ENCODE peak calls at places on chromosomes 11 and 22, in eight cellular contexts. P is suprapubic skin, X is stomach, V is transverse colon, J is HCT116, G is SK-N-SH, M is GM23338, R is vagina. Z is an unnamed sample.

GRCh38 chr11:102572537-102573220 is 42.1 kb upstream of the MMP7 start:
- DNase-seq in G (no peak), J (no peak), R (no peak), M (no peak), P (no peak), X (no peak), V (no peak), Z (no peak)

GRCh38 chr11:95516786-95517185 is 272.8 kb downstream of the FAM76B start:
- DNase-seq in R (no peak), M (no peak), V (no peak), P (no peak), X (no peak), G (no peak), J (no peak), Z (no peak)

GRCh38 chr11:63277345-63277943 is 34.0 kb upstream of the SLC22A25 start:
- DNase-seq in G (no peak), M (peak), J (no peak), R (no peak), X (no peak), P (no peak), V (no peak), Z (peak)

GRCh38 chr11:122661182-122661945 is 5.8 kb downstream of the UBASH3B start:
- DNase-seq in X (no peak), M (no peak), V (no peak), G (no peak), P (no peak), J (no peak), R (no peak), Z (no peak)

GRCh38 chr22:50672471-50673230 is at the start of gene SHANK3:
- DNase-seq in M (peak), J (no peak), V (no peak), P (no peak), G (peak), R (no peak), X (no peak), Z (no peak)

GRCh38 chr11:48900131-48900800 is 83.4 kb downstream of the TRIM51G start:
- DNase-seq in V (no peak), G (no peak), P (peak), M (no peak), X (no peak), J (no peak), R (no peak), Z (no peak)

GRCh38 chr11:68215087-68215445 is 2.0 kb upstream of the KMT5B start:
- DNase-seq in X (no peak), M (no peak), G (peak), R (no peak), P (peak), V (no peak), J (no peak), Z (no peak)

GRCh38 chr11:67082071-67082791 is 25.6 kb downstream of the RHOD start:
- DNase-seq in X (no peak), V (peak), P (no peak), G (peak), J (no peak), R (no peak), M (peak), Z (no peak)

GRCh38 chr11:2382927-2383822 is 6.1 kb downstream of the CD81 start:
- DNase-seq in M (peak), P (no peak), J (no peak), R (no peak), X (no peak), V (peak), G (no peak), Z (no peak)
- TF ChIP-seq POLR2AphosphoS5 in M (no peak), P (no peak), J (no peak), R (peak), X (peak), V (no peak), G (no peak), Z (no peak)

DNA sequence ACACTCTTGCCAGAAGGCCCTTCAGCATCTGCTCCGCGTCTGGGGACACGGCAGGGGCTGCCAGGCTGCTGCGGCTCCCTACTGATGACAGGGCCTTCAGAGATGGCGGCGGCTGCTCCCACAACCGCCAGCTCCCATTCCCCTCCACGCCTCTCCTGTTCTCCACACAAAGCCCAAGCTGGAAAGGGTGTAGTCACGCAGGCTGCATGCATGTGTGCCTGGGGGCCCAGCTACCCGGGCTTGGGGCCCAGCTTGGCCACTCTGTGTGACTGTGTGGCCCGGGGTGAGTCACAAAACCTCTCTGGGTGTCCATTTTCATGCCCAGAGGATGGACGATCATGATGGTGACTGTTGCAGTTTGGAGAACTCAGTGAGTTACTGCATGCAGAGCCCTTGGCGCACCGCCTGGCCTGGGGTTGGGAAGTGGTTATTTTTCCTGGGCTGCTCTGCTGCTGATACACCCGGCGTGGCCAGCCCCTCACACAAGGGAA is 31.7 kb upstream of the PARVB start:
- DNase-seq in M (no peak), V (no peak), R (no peak), P (no peak), J (no peak), X (no peak), G (peak), Z (no peak)
- TF ChIP-seq POLR2AphosphoS5 in M (no peak), V (no peak), R (no peak), P (no peak), J (no peak), X (no peak), G (no peak), Z (no peak)

GRCh38 chr22:17171313-17172171 is 12.5 kb upstream of the HDHD5 start:
- DNase-seq in X (peak), P (peak), V (peak), R (no peak), G (peak), M (peak), J (peak), Z (peak)
- TF ChIP-seq POLR2AphosphoS5 in X (peak), P (no peak), V (peak), R (peak), G (peak), M (peak), J (peak), Z (no peak)

GRCh38 chr22:37544955-37545702 is 15.2 kb upstream of the CDC42EP1 start:
- DNase-seq in V (peak), J (no peak), P (no peak), M (peak), R (no peak), G (peak), X (peak), Z (peak)

GRCh38 chr22:37542959-37543358 is 17.3 kb upstream of the CDC42EP1 start:
- DNase-seq in G (peak), X (no peak), J (no peak), R (no peak), V (no peak), M (no peak), P (no peak), Z (no peak)

GRCh38 chr22:37546436-37547248 is 13.6 kb upstream of the CDC42EP1 start:
- DNase-seq in J (no peak), V (peak), R (no peak), X (peak), P (no peak), G (no peak), M (peak), Z (no peak)

GRCh38 chr22:37547249-37547741 is 13.0 kb upstream of the CDC42EP1 start:
- DNase-seq in G (no peak), P (no peak), R (no peak), X (no peak), V (no peak), M (no peak), J (no peak), Z (no peak)

GRCh38 chr22:37545703-37546435 is 14.4 kb upstream of the CDC42EP1 start:
- DNase-seq in V (peak), M (peak), R (no peak), G (no peak), X (peak), P (peak), J (no peak), Z (no peak)
- TF ChIP-seq POLR2AphosphoS5 in V (peak), M (peak), R (peak), G (no peak), X (peak), P (no peak), J (peak), Z (no peak)

GRCh38 chr11:471468-472145 is 21.5 kb downstream of the PTDSS2 start:
- DNase-seq in P (peak), V (no peak), M (no peak), J (no peak), R (no peak), G (no peak), X (no peak), Z (no peak)

GRCh38 chr11:468036-468435 is 18.0 kb downstream of the PTDSS2 start:
- DNase-seq in M (no peak), R (no peak), G (peak), J (no peak), V (no peak), X (no peak), P (no peak), Z (no peak)

GRCh38 chr11:468493-468892 is 18.4 kb downstream of the PTDSS2 start:
- DNase-seq in M (peak), P (no peak), R (no peak), J (no peak), X (no peak), G (no peak), V (no peak), Z (no peak)

GRCh38 chr11:472272-472671 is 22.2 kb downstream of the PTDSS2 start:
- DNase-seq in V (no peak), X (no peak), G (peak), R (no peak), P (no peak), J (no peak), M (peak), Z (no peak)

GRCh38 chr11:469684-470667 is 19.9 kb downstream of the PTDSS2 start:
- DNase-seq in G (peak), V (peak), P (peak), X (peak), J (no peak), R (no peak), M (no peak), Z (no peak)
- TF ChIP-seq POLR2AphosphoS5 in G (no peak), V (peak), P (no peak), X (peak), J (no peak), R (peak), M (no peak), Z (no peak)

GRCh38 chr11:12248330-12248729 is 129.0 kb upstream of the PARVA start:
- DNase-seq in X (peak), G (peak), P (no peak), J (no peak), M (peak), R (no peak), V (peak), Z (no peak)

GRCh38 chr11:12249590-12250260 is 127.6 kb upstream of the PARVA start:
- DNase-seq in P (no peak), V (peak), X (peak), G (no peak), M (no peak), R (no peak), J (no peak), Z (no peak)

GRCh38 chr11:12246169-12246568 is 131.2 kb upstream of the PARVA start:
- DNase-seq in J (no peak), G (peak), P (no peak), X (no peak), R (no peak), V (no peak), M (no peak), Z (no peak)

GRCh38 chr11:12246989-12247388 is 130.4 kb upstream of the PARVA start:
- DNase-seq in J (no peak), P (no peak), G (no peak), M (no peak), X (no peak), R (no peak), V (no peak), Z (no peak)

DNA sequence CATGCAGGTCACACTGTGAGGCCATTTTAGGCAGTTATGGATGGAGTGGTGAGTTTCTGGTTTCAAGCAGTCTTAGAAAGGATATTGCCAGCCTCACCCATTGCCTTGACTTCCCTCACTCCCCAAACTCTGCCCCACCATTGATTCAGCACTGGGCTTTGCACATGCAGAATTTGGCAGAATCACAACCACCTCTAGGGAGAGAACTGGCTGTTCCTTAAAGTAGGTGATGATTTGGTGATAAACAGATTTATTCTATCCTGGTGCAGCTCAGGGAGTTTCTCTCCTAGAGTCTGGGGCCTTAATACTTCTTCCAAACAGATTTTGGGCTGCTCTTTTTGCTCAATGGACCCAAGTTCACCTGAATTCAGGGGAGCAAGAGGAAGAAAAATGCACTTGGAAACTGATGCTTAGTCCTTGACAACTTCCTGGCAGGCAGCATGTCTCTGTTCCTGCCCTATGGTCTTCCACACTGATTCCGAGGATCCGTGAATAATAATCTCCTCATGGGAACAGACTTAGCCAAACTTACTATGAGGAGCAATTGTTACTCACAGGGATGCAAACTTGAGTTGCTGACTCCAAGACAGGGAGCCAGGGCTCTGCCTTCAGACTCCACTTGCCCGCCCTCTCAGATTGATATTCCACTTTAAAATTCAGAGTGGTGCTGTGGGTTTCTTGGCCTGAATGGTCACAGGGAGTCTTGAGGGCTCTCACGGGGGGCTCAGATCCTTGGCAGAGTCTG is 129.7 kb upstream of the PARVA start:
- DNase-seq in G (no peak), P (no peak), V (no peak), X (no peak), R (no peak), M (no peak), J (no peak), Z (no peak)
- TF ChIP-seq POLR2AphosphoS5 in G (no peak), P (no peak), V (no peak), X (no peak), R (no peak), M (no peak), J (no peak), Z (no peak)

GRCh38 chr22:23760056-23760455 is 2.7 kb upstream of the C22orf15 start:
- DNase-seq in J (no peak), M (no peak), G (no peak), R (no peak), X (no peak), P (no peak), V (no peak), Z (no peak)

GRCh38 chr22:23762866-23763578 is at the start of gene C22orf15:
- DNase-seq in M (peak), J (no peak), V (no peak), G (peak), X (no peak), P (no peak), R (no peak), Z (no peak)

GRCh38 chr22:23767303-23767672 is 484 bp downstream of the CHCHD10 start:
- DNase-seq in J (no peak), G (no peak), P (no peak), R (no peak), M (no peak), X (no peak), V (no peak), Z (no peak)

GRCh38 chr22:23764931-23765881 is 2.4 kb downstream of the C22orf15 start:
- DNase-seq in M (no peak), P (no peak), R (no peak), V (no peak), G (no peak), J (no peak), X (no peak), Z (no peak)

GRCh38 chr22:23763579-23764331 is 965 bp downstream of the C22orf15 start:
- DNase-seq in X (no peak), R (no peak), M (peak), P (no peak), V (no peak), J (no peak), G (peak), Z (peak)
- TF ChIP-seq POLR2AphosphoS5 in X (no peak), R (no peak), M (peak), P (no peak), V (no peak), J (no peak), G (no peak), Z (no peak)

GRCh38 chr11:78946945-78947914 is 372.6 kb upstream of the NARS2 start:
- DNase-seq in P (no peak), R (no peak), M (no peak), J (no peak), G (no peak), V (peak), X (no peak), Z (no peak)
- TF ChIP-seq POLR2AphosphoS5 in P (no peak), R (no peak), M (no peak), J (no peak), G (peak), V (peak), X (no peak), Z (no peak)

Z was measured in GM12891.